ENCODE peak calls at places on chromosomes 6 and 20, in ten cellular contexts. H, V, A, W, M, S, R, Y, J and I are unnamed samples.

GRCh38 chr20:434221-434620 is 26.1 kb downstream of the RBCK1 start:
- DNase-seq in Y (no peak), R (no peak), H (no peak), V (no peak), S (no peak), M (no peak), J (peak; percentile 74), W (no peak), A (no peak), I (no peak)

GRCh38 chr6:130525378-130525777 is 159.6 kb downstream of the TMEM200A start:
- DNase-seq in Y (no peak), A (peak; percentile 37), V (no peak), R (no peak), H (no peak), W (no peak), S (no peak), M (no peak), J (no peak), I (no peak)

GRCh38 chr6:16276991-16277981 is 38.9 kb downstream of the GMPR start:
- DNase-seq in Y (no peak), W (peak; percentile 79), A (peak; percentile 20), M (peak; percentile 94), J (peak; percentile 83), R (peak; percentile 30), H (peak; percentile 96), S (peak; percentile 89), V (peak; percentile 91), I (peak; percentile 94)

GRCh38 chr6:33814663-33814985 is 10.8 kb upstream of the MLN start:
- DNase-seq in R (no peak), M (no peak), A (no peak), W (no peak), S (no peak), H (no peak), J (no peak), V (no peak), Y (no peak), I (no peak)

GRCh38 chr20:31849306-31849930 is 4.0 kb upstream of the FOXS1 start:
- DNase-seq in H (no peak), Y (no peak), S (no peak), J (peak; percentile 46), A (no peak), W (peak; percentile 69), V (no peak), R (no peak), M (no peak), I (no peak)

GRCh38 chr6:168265394-168265793 is 54.2 kb downstream of the DACT2 start:
- DNase-seq in Y (no peak), M (no peak), A (no peak), V (no peak), W (no peak), H (no peak), J (no peak), S (no peak), R (no peak), I (no peak)

GRCh38 chr20:63587781-63588591 is 13.9 kb upstream of the HELZ2 start:
- DNase-seq in S (no peak), R (no peak), J (no peak), H (no peak), M (no peak), Y (no peak), W (no peak), A (no peak), V (no peak), I (no peak)

GRCh38 chr6:26216015-26216885 is 129.0 kb downstream of the HFE start:
- DNase-seq in S (peak; percentile 100), H (no peak), A (peak; percentile 97), R (no peak), V (peak; percentile 93), Y (peak; percentile 70), M (peak; percentile 99), W (peak; percentile 83), J (peak; percentile 44), I (no peak)

GRCh38 chr6:75450903-75451302 is 42.7 kb downstream of the FILIP1 start:
- DNase-seq in W (no peak), M (no peak), J (no peak), A (no peak), S (no peak), R (no peak), Y (no peak), V (no peak), H (no peak), I (no peak)

GRCh38 chr20:20143646-20144045 is 91.3 kb downstream of the CFAP61 start:
- DNase-seq in A (no peak), W (no peak), V (no peak), R (no peak), J (no peak), Y (no peak), H (no peak), M (no peak), S (no peak), I (no peak)

GRCh38 chr6:147238164-147238563 is 33.9 kb downstream of the STXBP5 start:
- DNase-seq in V (no peak), R (no peak), M (no peak), A (no peak), W (no peak), J (no peak), H (no peak), Y (no peak), S (no peak), I (no peak)

GRCh38 chr6:142878407-142878806 is 66.6 kb downstream of the HIVEP2 start:
- DNase-seq in R (no peak), Y (no peak), W (no peak), S (no peak), J (no peak), V (no peak), M (no peak), A (peak; percentile 82), H (no peak), I (no peak)

GRCh38 chr6:137493218-137494038 is 766 bp downstream of the OLIG3 start:
- DNase-seq in A (no peak), V (no peak), W (no peak), J (peak; percentile 34), S (no peak), M (no peak), R (no peak), H (peak; percentile 38), Y (no peak), I (no peak)

GRCh38 chr20:24998631-24999445 is 6.3 kb upstream of the APMAP start:
- DNase-seq in S (no peak), A (no peak), V (no peak), H (no peak), R (no peak), Y (no peak), J (no peak), M (no peak), W (no peak), I (peak; percentile 53)

GRCh38 chr6:39208233-39208720 is 21.0 kb downstream of the KCNK5 start:
- DNase-seq in J (no peak), Y (no peak), R (no peak), V (no peak), W (peak; percentile 75), H (no peak), M (no peak), A (no peak), S (no peak), I (no peak)

GRCh38 chr6:49966823-49967222 is 2.6 kb downstream of the DEFB113 start:
- DNase-seq in A (no peak), M (no peak), R (no peak), H (no peak), V (no peak), W (no peak), J (no peak), Y (no peak), S (no peak), I (no peak)

GRCh38 chr6:33075568-33076405 is at the start of gene HLA-DPB1:
- DNase-seq in J (peak; percentile 62), R (no peak), V (peak; percentile 65), A (peak; percentile 67), S (peak; percentile 70), W (peak; percentile 52), Y (no peak), H (peak; percentile 74), M (peak; percentile 53), I (no peak)

GRCh38 chr6:29702519-29703103 is 20.6 kb upstream of the HLA-F start:
- DNase-seq in H (peak; percentile 59), Y (peak; percentile 60), J (peak; percentile 84), W (no peak), R (peak; percentile 65), A (no peak), S (peak; percentile 45), V (peak; percentile 31), M (peak; percentile 28), I (peak; percentile 61)

GRCh38 chr20:23151008-23151703 is 65.0 kb upstream of the CD93 start:
- DNase-seq in R (no peak), W (no peak), M (no peak), Y (no peak), J (no peak), S (no peak), V (no peak), H (no peak), A (no peak), I (peak; percentile 59)

GRCh38 chr6:34056301-34056700 is 89.6 kb downstream of the GRM4 start:
- DNase-seq in A (no peak), J (peak; percentile 94), V (peak; percentile 12), Y (no peak), R (no peak), W (peak; percentile 41), H (peak; percentile 52), M (peak; percentile 57), S (peak; percentile 66), I (peak; percentile 40)

GRCh38 chr20:49435639-49436038 is 46.8 kb downstream of the KCNB1 start:
- DNase-seq in Y (no peak), J (no peak), S (no peak), A (no peak), R (no peak), V (no peak), M (no peak), W (no peak), H (no peak), I (no peak)

GRCh38 chr20:38139156-38139912 is 25.7 kb downstream of the TGM2 start:
- DNase-seq in A (no peak), R (no peak), S (no peak), V (no peak), W (no peak), M (no peak), Y (no peak), J (no peak), H (no peak), I (peak; percentile 58)

GRCh38 chr6:12569646-12570045 is 146.9 kb upstream of the PHACTR1 start:
- DNase-seq in W (no peak), M (no peak), S (no peak), Y (no peak), A (no peak), R (no peak), V (no peak), H (no peak), J (no peak), I (no peak)

GRCh38 chr6:30615219-30615957 is 1.7 kb downstream of the PPP1R10 start:
- DNase-seq in Y (peak; percentile 19), W (peak; percentile 47), V (peak; percentile 45), J (no peak), R (no peak), A (peak; percentile 74), S (peak; percentile 88), M (peak; percentile 93), H (peak; percentile 90), I (peak; percentile 37)

GRCh38 chr6:135286962-135287525 is 105.9 kb downstream of the MYB start:
- DNase-seq in A (no peak), H (no peak), S (no peak), Y (no peak), R (no peak), J (no peak), W (no peak), M (no peak), V (no peak), I (no peak)

GRCh38 chr6:149851461-149851860 is 12.7 kb downstream of the LRP11 start:
- DNase-seq in A (no peak), W (no peak), R (no peak), S (peak; percentile 73), J (no peak), M (peak; percentile 78), Y (no peak), V (peak; percentile 43), H (peak; percentile 50), I (no peak)

GRCh38 chr20:2558581-2559301 is 22.4 kb downstream of the TMC2 start:
- DNase-seq in M (peak; percentile 36), R (no peak), J (peak; percentile 54), S (no peak), A (peak; percentile 14), Y (no peak), H (peak; percentile 63), W (no peak), V (no peak), I (no peak)

GRCh38 chr6:125986295-125986955 is at the start of gene TRMT11:
- DNase-seq in A (peak; percentile 82), J (peak; percentile 92), V (peak; percentile 83), R (peak; percentile 87), Y (peak; percentile 79), M (peak; percentile 90), W (peak; percentile 89), S (peak; percentile 87), H (peak; percentile 94), I (peak; percentile 82)